ENCODE peak calls at places on chromosomes 4 and X, in seven cellular contexts. One of them, this sample, is unnamed.

GRCh38 chr4:108555701-108556100 is 64.7 kb upstream of the RPL34 start:
- DNase-seq in NCI-H1930: no peak
- DNase-seq in HT1080: peak; percentile 24
- DNase-seq in cerebellar cortex: no peak
- DNase-seq in stimulated activated naive CD4-positive, alpha-beta T cell: no peak
- DNase-seq in IMR-90: no peak
- DNase-seq in stimulated activated naive B cell treated with anti-CD40 and anti-IgM and Interleukin-4, amounts not matched to agents 10 μg/mL and 1 μg/mL and 100 μg/mL, for 72 hours: no peak
- DNase-seq in this sample: no peak

GRCh38 chr4:143432258-143432591 is 81.3 kb upstream of the SMARCA5 start:
- DNase-seq in NCI-H1930: no peak
- DNase-seq in HT1080: no peak
- DNase-seq in cerebellar cortex: no peak
- DNase-seq in stimulated activated naive CD4-positive, alpha-beta T cell: no peak
- DNase-seq in IMR-90: no peak
- DNase-seq in stimulated activated naive B cell treated with anti-CD40 and anti-IgM and Interleukin-4, amounts not matched to agents 10 μg/mL and 1 μg/mL and 100 μg/mL, for 72 hours: no peak
- DNase-seq in this sample: no peak

GRCh38 chrX:101417981-101418841 is 10.2 kb downstream of the HNRNPH2 start:
- DNase-seq in NCI-H1930: no peak
- DNase-seq in HT1080: peak; percentile 20
- DNase-seq in cerebellar cortex: peak; percentile 49
- DNase-seq in stimulated activated naive CD4-positive, alpha-beta T cell: peak; percentile 31
- DNase-seq in IMR-90: no peak
- DNase-seq in stimulated activated naive B cell treated with anti-CD40 and anti-IgM and Interleukin-4, amounts not matched to agents 10 μg/mL and 1 μg/mL and 100 μg/mL, for 72 hours: peak; percentile 22
- DNase-seq in this sample: peak; percentile 10

GRCh38 chrX:121579016-121579760 is 531.8 kb downstream of the GLUD2 start:
- DNase-seq in NCI-H1930: no peak
- DNase-seq in HT1080: no peak
- DNase-seq in cerebellar cortex: peak; percentile 4
- DNase-seq in stimulated activated naive CD4-positive, alpha-beta T cell: no peak
- DNase-seq in IMR-90: no peak
- DNase-seq in stimulated activated naive B cell treated with anti-CD40 and anti-IgM and Interleukin-4, amounts not matched to agents 10 μg/mL and 1 μg/mL and 100 μg/mL, for 72 hours: no peak
- DNase-seq in this sample: no peak

GRCh38 chr4:158208931-158209640 is 1.2 kb upstream of the TMEM144 start:
- DNase-seq in NCI-H1930: no peak
- DNase-seq in HT1080: no peak
- DNase-seq in cerebellar cortex: peak; percentile 15
- DNase-seq in stimulated activated naive CD4-positive, alpha-beta T cell: peak; percentile 0
- DNase-seq in IMR-90: no peak
- DNase-seq in stimulated activated naive B cell treated with anti-CD40 and anti-IgM and Interleukin-4, amounts not matched to agents 10 μg/mL and 1 μg/mL and 100 μg/mL, for 72 hours: no peak
- DNase-seq in this sample: no peak

GRCh38 chr4:152556814-152557213 is 20.9 kb upstream of the FBXW7 start:
- DNase-seq in NCI-H1930: no peak
- DNase-seq in HT1080: no peak
- DNase-seq in cerebellar cortex: no peak
- DNase-seq in stimulated activated naive CD4-positive, alpha-beta T cell: no peak
- DNase-seq in IMR-90: no peak
- DNase-seq in stimulated activated naive B cell treated with anti-CD40 and anti-IgM and Interleukin-4, amounts not matched to agents 10 μg/mL and 1 μg/mL and 100 μg/mL, for 72 hours: no peak
- DNase-seq in this sample: no peak

GRCh38 chrX:133544105-133544504 is 128.8 kb upstream of the GPC4 start:
- DNase-seq in NCI-H1930: no peak
- DNase-seq in HT1080: peak; percentile 65
- DNase-seq in cerebellar cortex: no peak
- DNase-seq in stimulated activated naive CD4-positive, alpha-beta T cell: no peak
- DNase-seq in IMR-90: peak; percentile 7
- DNase-seq in stimulated activated naive B cell treated with anti-CD40 and anti-IgM and Interleukin-4, amounts not matched to agents 10 μg/mL and 1 μg/mL and 100 μg/mL, for 72 hours: no peak
- DNase-seq in this sample: no peak

GRCh38 chr4:57324673-57325307 is 214.6 kb upstream of the IGFBP7 start:
- DNase-seq in NCI-H1930: no peak
- DNase-seq in HT1080: no peak
- DNase-seq in cerebellar cortex: no peak
- DNase-seq in stimulated activated naive CD4-positive, alpha-beta T cell: no peak
- DNase-seq in IMR-90: no peak
- DNase-seq in stimulated activated naive B cell treated with anti-CD40 and anti-IgM and Interleukin-4, amounts not matched to agents 10 μg/mL and 1 μg/mL and 100 μg/mL, for 72 hours: no peak
- DNase-seq in this sample: no peak

GRCh38 chrX:39958850-39959249 is 138.9 kb downstream of the BCOR start:
- DNase-seq in NCI-H1930: no peak
- DNase-seq in HT1080: no peak
- DNase-seq in cerebellar cortex: no peak
- DNase-seq in stimulated activated naive CD4-positive, alpha-beta T cell: no peak
- DNase-seq in IMR-90: no peak
- DNase-seq in stimulated activated naive B cell treated with anti-CD40 and anti-IgM and Interleukin-4, amounts not matched to agents 10 μg/mL and 1 μg/mL and 100 μg/mL, for 72 hours: no peak
- DNase-seq in this sample: no peak

GRCh38 chr4:126046081-126046614 is 731.4 kb downstream of the FAT4 start:
- DNase-seq in NCI-H1930: no peak
- DNase-seq in HT1080: no peak
- DNase-seq in cerebellar cortex: no peak
- DNase-seq in stimulated activated naive CD4-positive, alpha-beta T cell: no peak
- DNase-seq in IMR-90: peak; percentile 19
- DNase-seq in stimulated activated naive B cell treated with anti-CD40 and anti-IgM and Interleukin-4, amounts not matched to agents 10 μg/mL and 1 μg/mL and 100 μg/mL, for 72 hours: no peak
- DNase-seq in this sample: no peak

GRCh38 chr4:56699537-56699936 is 18.4 kb upstream of the HOPX start:
- DNase-seq in NCI-H1930: no peak
- DNase-seq in HT1080: no peak
- DNase-seq in cerebellar cortex: no peak
- DNase-seq in stimulated activated naive CD4-positive, alpha-beta T cell: no peak
- DNase-seq in IMR-90: no peak
- DNase-seq in stimulated activated naive B cell treated with anti-CD40 and anti-IgM and Interleukin-4, amounts not matched to agents 10 μg/mL and 1 μg/mL and 100 μg/mL, for 72 hours: no peak
- DNase-seq in this sample: no peak

GRCh38 chr4:140213736-140214135 is 59.8 kb upstream of the MAML3 start:
- DNase-seq in NCI-H1930: no peak
- DNase-seq in HT1080: peak; percentile 69
- DNase-seq in cerebellar cortex: no peak
- DNase-seq in stimulated activated naive CD4-positive, alpha-beta T cell: no peak
- DNase-seq in IMR-90: peak; percentile 66
- DNase-seq in stimulated activated naive B cell treated with anti-CD40 and anti-IgM and Interleukin-4, amounts not matched to agents 10 μg/mL and 1 μg/mL and 100 μg/mL, for 72 hours: no peak
- DNase-seq in this sample: no peak

GRCh38 chr4:115356176-115356575 is 242.8 kb upstream of the NDST4 start:
- DNase-seq in NCI-H1930: no peak
- DNase-seq in HT1080: no peak
- DNase-seq in cerebellar cortex: no peak
- DNase-seq in stimulated activated naive CD4-positive, alpha-beta T cell: no peak
- DNase-seq in IMR-90: no peak
- DNase-seq in stimulated activated naive B cell treated with anti-CD40 and anti-IgM and Interleukin-4, amounts not matched to agents 10 μg/mL and 1 μg/mL and 100 μg/mL, for 72 hours: no peak
- DNase-seq in this sample: no peak

GRCh38 chr4:141127884-141128283 is 5.4 kb downstream of the RNF150 start:
- DNase-seq in NCI-H1930: no peak
- DNase-seq in HT1080: no peak
- DNase-seq in cerebellar cortex: peak; percentile 34
- DNase-seq in stimulated activated naive CD4-positive, alpha-beta T cell: no peak
- DNase-seq in IMR-90: no peak
- DNase-seq in stimulated activated naive B cell treated with anti-CD40 and anti-IgM and Interleukin-4, amounts not matched to agents 10 μg/mL and 1 μg/mL and 100 μg/mL, for 72 hours: no peak
- DNase-seq in this sample: no peak

GRCh38 chrX:153740631-153741222 is 16.1 kb downstream of the ABCD1 start:
- DNase-seq in NCI-H1930: no peak
- DNase-seq in HT1080: no peak
- DNase-seq in cerebellar cortex: no peak
- DNase-seq in stimulated activated naive CD4-positive, alpha-beta T cell: no peak
- DNase-seq in IMR-90: no peak
- DNase-seq in stimulated activated naive B cell treated with anti-CD40 and anti-IgM and Interleukin-4, amounts not matched to agents 10 μg/mL and 1 μg/mL and 100 μg/mL, for 72 hours: no peak
- DNase-seq in this sample: no peak

GRCh38 chrX:19585370-19586082 is 70.2 kb upstream of the MAP3K15 start:
- DNase-seq in NCI-H1930: no peak
- DNase-seq in HT1080: no peak
- DNase-seq in cerebellar cortex: no peak
- DNase-seq in stimulated activated naive CD4-positive, alpha-beta T cell: no peak
- DNase-seq in IMR-90: no peak
- DNase-seq in stimulated activated naive B cell treated with anti-CD40 and anti-IgM and Interleukin-4, amounts not matched to agents 10 μg/mL and 1 μg/mL and 100 μg/mL, for 72 hours: no peak
- DNase-seq in this sample: no peak

GRCh38 chrX:144006811-144007210 is 122.9 kb downstream of the UBE2NL start:
- DNase-seq in NCI-H1930: no peak
- DNase-seq in HT1080: peak; percentile 65
- DNase-seq in cerebellar cortex: no peak
- DNase-seq in stimulated activated naive CD4-positive, alpha-beta T cell: no peak
- DNase-seq in IMR-90: no peak
- DNase-seq in stimulated activated naive B cell treated with anti-CD40 and anti-IgM and Interleukin-4, amounts not matched to agents 10 μg/mL and 1 μg/mL and 100 μg/mL, for 72 hours: no peak
- DNase-seq in this sample: no peak

GRCh38 chr4:26284536-26284935 is 36.3 kb upstream of the RBPJ start:
- DNase-seq in NCI-H1930: no peak
- DNase-seq in HT1080: no peak
- DNase-seq in cerebellar cortex: no peak
- DNase-seq in stimulated activated naive CD4-positive, alpha-beta T cell: no peak
- DNase-seq in IMR-90: no peak
- DNase-seq in stimulated activated naive B cell treated with anti-CD40 and anti-IgM and Interleukin-4, amounts not matched to agents 10 μg/mL and 1 μg/mL and 100 μg/mL, for 72 hours: no peak
- DNase-seq in this sample: no peak

GRCh38 chr4:185682236-185682635 is 129.8 kb downstream of the SORBS2 start:
- DNase-seq in NCI-H1930: no peak
- DNase-seq in HT1080: peak; percentile 86
- DNase-seq in cerebellar cortex: no peak
- DNase-seq in stimulated activated naive CD4-positive, alpha-beta T cell: no peak
- DNase-seq in IMR-90: peak; percentile 12
- DNase-seq in stimulated activated naive B cell treated with anti-CD40 and anti-IgM and Interleukin-4, amounts not matched to agents 10 μg/mL and 1 μg/mL and 100 μg/mL, for 72 hours: no peak
- DNase-seq in this sample: no peak

GRCh38 chr4:169103966-169104412 is 93.9 kb upstream of the CBR4 start:
- DNase-seq in NCI-H1930: no peak
- DNase-seq in HT1080: peak; percentile 8
- DNase-seq in cerebellar cortex: no peak
- DNase-seq in stimulated activated naive CD4-positive, alpha-beta T cell: no peak
- DNase-seq in IMR-90: no peak
- DNase-seq in stimulated activated naive B cell treated with anti-CD40 and anti-IgM and Interleukin-4, amounts not matched to agents 10 μg/mL and 1 μg/mL and 100 μg/mL, for 72 hours: no peak
- DNase-seq in this sample: no peak

GRCh38 chrX:6732101-6732500 is 197.2 kb upstream of the VCX3A start:
- DNase-seq in NCI-H1930: no peak
- DNase-seq in HT1080: no peak
- DNase-seq in cerebellar cortex: no peak
- DNase-seq in stimulated activated naive CD4-positive, alpha-beta T cell: no peak
- DNase-seq in IMR-90: no peak
- DNase-seq in stimulated activated naive B cell treated with anti-CD40 and anti-IgM and Interleukin-4, amounts not matched to agents 10 μg/mL and 1 μg/mL and 100 μg/mL, for 72 hours: no peak
- DNase-seq in this sample: no peak

GRCh38 chrX:17854069-17854468 is 7.0 kb downstream of the RAI2 start:
- DNase-seq in NCI-H1930: no peak
- DNase-seq in HT1080: no peak
- DNase-seq in cerebellar cortex: no peak
- DNase-seq in stimulated activated naive CD4-positive, alpha-beta T cell: no peak
- DNase-seq in IMR-90: no peak
- DNase-seq in stimulated activated naive B cell treated with anti-CD40 and anti-IgM and Interleukin-4, amounts not matched to agents 10 μg/mL and 1 μg/mL and 100 μg/mL, for 72 hours: no peak
- DNase-seq in this sample: no peak

GRCh38 chr4:124736526-124736925 is 24.0 kb upstream of the ANKRD50 start:
- DNase-seq in NCI-H1930: no peak
- DNase-seq in HT1080: no peak
- DNase-seq in cerebellar cortex: no peak
- DNase-seq in stimulated activated naive CD4-positive, alpha-beta T cell: no peak
- DNase-seq in IMR-90: no peak
- DNase-seq in stimulated activated naive B cell treated with anti-CD40 and anti-IgM and Interleukin-4, amounts not matched to agents 10 μg/mL and 1 μg/mL and 100 μg/mL, for 72 hours: no peak
- DNase-seq in this sample: no peak

GRCh38 chrX:16946971-16947562 is 609 bp downstream of the REPS2 start:
- DNase-seq in NCI-H1930: no peak
- DNase-seq in HT1080: no peak
- DNase-seq in cerebellar cortex: peak; percentile 12
- DNase-seq in stimulated activated naive CD4-positive, alpha-beta T cell: peak; percentile 36
- DNase-seq in IMR-90: no peak
- DNase-seq in stimulated activated naive B cell treated with anti-CD40 and anti-IgM and Interleukin-4, amounts not matched to agents 10 μg/mL and 1 μg/mL and 100 μg/mL, for 72 hours: peak; percentile 5
- DNase-seq in this sample: no peak

GRCh38 chr4:52983563-52984303 is 121.6 kb downstream of the RASL11B start:
- DNase-seq in NCI-H1930: peak; percentile 53
- DNase-seq in HT1080: peak; percentile 34
- DNase-seq in cerebellar cortex: peak; percentile 85
- DNase-seq in stimulated activated naive CD4-positive, alpha-beta T cell: peak; percentile 47
- DNase-seq in IMR-90: peak; percentile 68
- DNase-seq in stimulated activated naive B cell treated with anti-CD40 and anti-IgM and Interleukin-4, amounts not matched to agents 10 μg/mL and 1 μg/mL and 100 μg/mL, for 72 hours: no peak
- DNase-seq in this sample: peak; percentile 13

GRCh38 chr4:52914051-52914605 is 52.0 kb downstream of the RASL11B start:
- DNase-seq in NCI-H1930: no peak
- DNase-seq in HT1080: peak; percentile 38
- DNase-seq in cerebellar cortex: peak; percentile 38
- DNase-seq in stimulated activated naive CD4-positive, alpha-beta T cell: no peak
- DNase-seq in IMR-90: peak; percentile 89
- DNase-seq in stimulated activated naive B cell treated with anti-CD40 and anti-IgM and Interleukin-4, amounts not matched to agents 10 μg/mL and 1 μg/mL and 100 μg/mL, for 72 hours: no peak
- DNase-seq in this sample: no peak

GRCh38 chr4:10058371-10058770 is 37.1 kb upstream of the SLC2A9 start:
- DNase-seq in NCI-H1930: no peak
- DNase-seq in HT1080: no peak
- DNase-seq in cerebellar cortex: no peak
- DNase-seq in stimulated activated naive CD4-positive, alpha-beta T cell: no peak
- DNase-seq in IMR-90: no peak
- DNase-seq in stimulated activated naive B cell treated with anti-CD40 and anti-IgM and Interleukin-4, amounts not matched to agents 10 μg/mL and 1 μg/mL and 100 μg/mL, for 72 hours: no peak
- DNase-seq in this sample: no peak

This sample was measured in C1 segment of cervical spinal cord.